ENCODE peak calls at places on chromosomes 16 and 17, in nine cellular contexts. N is CD8-positive, alpha-beta T cell; I is astrocyte; L is hepatocyte; K is HCT116; F is BJ; G is foreskin keratinocyte; O is Calu3; C is dorsolateral prefrontal cortex. B is an unnamed sample.

GRCh38 chr17:71760062-71760720 is 360.6 kb upstream of the SOX9 start:
- DNase-seq in N (no peak), I (peak), L (no peak), K (no peak), F (no peak), G (peak), O (no peak), C (no peak), B (peak)

GRCh38 chr17:8803531-8804416 is 4.6 kb upstream of the MFSD6L start:
- DNase-seq in N (no peak), I (no peak), L (no peak), K (no peak), F (no peak), G (no peak), O (no peak), C (no peak), B (no peak)

GRCh38 chr16:64225036-64225435 is 896.8 kb downstream of the CDH11 start:
- DNase-seq in N (no peak), I (no peak), L (no peak), K (no peak), F (no peak), G (no peak), O (no peak), C (no peak), B (no peak)

GRCh38 chr17:13462161-13462560 is 139.6 kb downstream of the HS3ST3A1 start:
- DNase-seq in N (no peak), I (peak), L (no peak), K (no peak), F (peak), G (no peak), O (no peak), C (no peak), B (peak)

GRCh38 chr16:82924075-82924854 is 297.5 kb downstream of the CDH13 start:
- DNase-seq in N (no peak), I (no peak), L (no peak), K (no peak), F (no peak), G (no peak), O (no peak), C (no peak), B (peak)

GRCh38 chr17:34519286-34519685 is 60.1 kb upstream of the TMEM132E start:
- DNase-seq in N (no peak), I (no peak), L (no peak), K (no peak), F (no peak), G (no peak), O (peak), C (no peak), B (no peak)

GRCh38 chr17:65712383-65713267 is 151.2 kb upstream of the AXIN2 start:
- DNase-seq in N (no peak), I (no peak), L (no peak), K (no peak), F (no peak), G (no peak), O (no peak), C (no peak), B (no peak)

GRCh38 chr16:85751665-85752501 is 987 bp upstream of the C16orf74 start:
- DNase-seq in N (no peak), I (no peak), L (no peak), K (no peak), F (no peak), G (peak), O (no peak), C (no peak), B (peak)

GRCh38 chr17:46106966-46107644 is 86.1 kb downstream of the KANSL1 start:
- DNase-seq in N (no peak), I (no peak), L (no peak), K (no peak), F (no peak), G (no peak), O (no peak), C (no peak), B (no peak)

GRCh38 chr17:81563861-81564586 is 11.9 kb upstream of the FAAP100 start:
- DNase-seq in N (no peak), I (peak), L (no peak), K (no peak), F (no peak), G (no peak), O (no peak), C (no peak), B (peak)

GRCh38 chr17:35095741-35096140 is 23.9 kb downstream of the RAD51D start:
- DNase-seq in N (no peak), I (no peak), L (no peak), K (no peak), F (no peak), G (no peak), O (no peak), C (no peak), B (no peak)

GRCh38 chr17:4583796-4584124 is 569 bp upstream of the SMTNL2 start:
- DNase-seq in N (no peak), I (no peak), L (peak), K (peak), F (no peak), G (no peak), O (no peak), C (no peak), B (no peak)

GRCh38 chr16:77299395-77299794 is 100.2 kb downstream of the SYCE1L start:
- DNase-seq in N (no peak), I (no peak), L (no peak), K (no peak), F (no peak), G (no peak), O (no peak), C (no peak), B (no peak)

GRCh38 chr17:34382586-34383224 is 19.7 kb upstream of the CCL1 start:
- DNase-seq in N (no peak), I (no peak), L (no peak), K (no peak), F (no peak), G (no peak), O (no peak), C (no peak), B (peak)

GRCh38 chr16:87955302-87956168 is 4.3 kb downstream of the BANP start:
- DNase-seq in N (no peak), I (peak), L (no peak), K (no peak), F (no peak), G (no peak), O (no peak), C (no peak), B (peak)

GRCh38 chr17:50479522-50480141 is 972 bp downstream of the RSAD1 start:
- DNase-seq in N (peak), I (peak), L (peak), K (peak), F (no peak), G (no peak), O (peak), C (peak), B (peak)

GRCh38 chr17:81867123-81867951 is 3.8 kb downstream of the ARHGDIA start:
- DNase-seq in N (peak), I (no peak), L (peak), K (no peak), F (no peak), G (no peak), O (peak), C (no peak), B (peak)

GRCh38 chr16:62089715-62090114 is 53.5 kb upstream of the CDH8 start:
- DNase-seq in N (no peak), I (no peak), L (no peak), K (no peak), F (no peak), G (no peak), O (no peak), C (no peak), B (no peak)

GRCh38 chr17:13538841-13539411 is 62.8 kb downstream of the HS3ST3A1 start:
- DNase-seq in N (no peak), I (peak), L (no peak), K (no peak), F (no peak), G (no peak), O (no peak), C (no peak), B (no peak)

GRCh38 chr17:40326014-40326831 is 17.2 kb downstream of the RARA start:
- DNase-seq in N (peak), I (no peak), L (no peak), K (no peak), F (no peak), G (no peak), O (no peak), C (no peak), B (no peak)

GRCh38 chr17:13827118-13827517 is 225.4 kb upstream of the HS3ST3A1 start:
- DNase-seq in N (no peak), I (no peak), L (no peak), K (no peak), F (no peak), G (no peak), O (no peak), C (no peak), B (no peak)

GRCh38 chr17:65753348-65753747 is 191.9 kb upstream of the AXIN2 start:
- DNase-seq in N (no peak), I (no peak), L (no peak), K (no peak), F (no peak), G (no peak), O (no peak), C (no peak), B (peak)

GRCh38 chr16:85169333-85170065 is 57.2 kb upstream of the CIBAR2 start:
- DNase-seq in N (no peak), I (peak), L (no peak), K (no peak), F (no peak), G (no peak), O (no peak), C (no peak), B (peak)

GRCh38 chr17:79658811-79659207 is 48.0 kb upstream of the RBFOX3 start:
- DNase-seq in N (peak), I (peak), L (peak), K (peak), F (no peak), G (no peak), O (peak), C (no peak), B (peak)

GRCh38 chr17:48929812-48930165 is 14.9 kb downstream of the SNF8 start:
- DNase-seq in N (no peak), I (no peak), L (no peak), K (no peak), F (no peak), G (no peak), O (no peak), C (no peak), B (no peak)

GRCh38 chr16:123971-124370 is 14.5 kb downstream of the NPRL3 start:
- DNase-seq in N (no peak), I (no peak), L (no peak), K (no peak), F (no peak), G (no peak), O (no peak), C (no peak), B (no peak)

GRCh38 chr16:63938661-63939060 is 1183.2 kb downstream of the CDH11 start:
- DNase-seq in N (no peak), I (peak), L (no peak), K (no peak), F (no peak), G (no peak), O (no peak), C (no peak), B (no peak)

GRCh38 chr17:40519089-40519775 is 17.8 kb upstream of the TNS4 start:
- DNase-seq in N (no peak), I (no peak), L (no peak), K (no peak), F (no peak), G (no peak), O (no peak), C (no peak), B (no peak)

GRCh38 chr16:66131156-66131807 is 235.2 kb upstream of the CDH5 start:
- DNase-seq in N (no peak), I (peak), L (no peak), K (no peak), F (no peak), G (no peak), O (no peak), C (no peak), B (no peak)

GRCh38 chr17:62618647-62619412 is 8.6 kb upstream of the MRC2 start:
- DNase-seq in N (no peak), I (no peak), L (no peak), K (no peak), F (no peak), G (no peak), O (no peak), C (no peak), B (no peak)

GRCh38 chr17:549197-550040 is 165.2 kb downstream of the VPS53 start:
- DNase-seq in N (no peak), I (peak), L (peak), K (no peak), F (peak), G (no peak), O (no peak), C (no peak), B (peak)

GRCh38 chr16:11016993-11017392 is 72.6 kb downstream of the CLEC16A start:
- DNase-seq in N (peak), I (peak), L (peak), K (peak), F (no peak), G (peak), O (peak), C (no peak), B (peak)

GRCh38 chr17:17844500-17844899 is 7.7 kb upstream of the SREBF1 start:
- DNase-seq in N (no peak), I (no peak), L (no peak), K (no peak), F (no peak), G (no peak), O (no peak), C (peak), B (no peak)

GRCh38 chr17:41977991-41978390 is 11.4 kb downstream of the CNP start:
- DNase-seq in N (no peak), I (no peak), L (no peak), K (no peak), F (no peak), G (no peak), O (peak), C (peak), B (no peak)

GRCh38 chr17:79905832-79906231 is 66.6 kb upstream of the CBX4 start:
- DNase-seq in N (no peak), I (no peak), L (peak), K (peak), F (no peak), G (no peak), O (peak), C (no peak), B (no peak)

GRCh38 chr16:4200000-4200780 is 41.7 kb downstream of the SRL start:
- DNase-seq in N (no peak), I (peak), L (peak), K (peak), F (peak), G (no peak), O (peak), C (peak), B (peak)

GRCh38 chr17:46157443-46158107 is 35.7 kb downstream of the KANSL1 start:
- DNase-seq in N (no peak), I (peak), L (no peak), K (no peak), F (no peak), G (no peak), O (no peak), C (no peak), B (no peak)

GRCh38 chr16:70254095-70254964 is 2.6 kb upstream of the EXOSC6 start:
- DNase-seq in N (no peak), I (no peak), L (no peak), K (no peak), F (no peak), G (no peak), O (no peak), C (no peak), B (peak)
- TF ChIP-seq CTCF in N (peak), I (no peak), L (no peak), K (no peak), F (no peak), G (no peak), O (no peak), C (no peak), B (no peak)

GRCh38 chr17:74008196-74008595 is 195.3 kb upstream of the RPL38 start:
- DNase-seq in N (no peak), I (no peak), L (peak), K (peak), F (no peak), G (no peak), O (peak), C (no peak), B (no peak)
- TF ChIP-seq CTCF in N (no peak), I (no peak), L (peak), K (peak), F (no peak), G (no peak), O (no peak), C (peak), B (no peak)

GRCh38 chr16:15776572-15776971 is 80.3 kb downstream of the MYH11 start:
- DNase-seq in N (no peak), I (no peak), L (no peak), K (no peak), F (no peak), G (no peak), O (no peak), C (no peak), B (no peak)

GRCh38 chr16:15778999-15779614 is 77.7 kb downstream of the MYH11 start:
- DNase-seq in N (no peak), I (no peak), L (no peak), K (no peak), F (no peak), G (no peak), O (no peak), C (no peak), B (no peak)

GRCh38 chr16:15775663-15776304 is 81.0 kb downstream of the MYH11 start:
- DNase-seq in N (no peak), I (no peak), L (no peak), K (no peak), F (no peak), G (no peak), O (no peak), C (no peak), B (peak)

GRCh38 chr16:15778204-15778743 is 78.6 kb downstream of the MYH11 start:
- DNase-seq in N (no peak), I (no peak), L (no peak), K (no peak), F (no peak), G (no peak), O (no peak), C (no peak), B (no peak)

GRCh38 chr16:15777533-15778203 is 79.2 kb downstream of the MYH11 start:
- DNase-seq in N (no peak), I (peak), L (peak), K (peak), F (no peak), G (no peak), O (peak), C (no peak), B (peak)
- TF ChIP-seq CTCF in N (no peak), I (peak), L (peak), K (peak), F (peak), G (peak), O (peak), C (no peak), B (peak)

GRCh38 chr16:79182618-79183017 is 417.9 kb downstream of the MAF start:
- DNase-seq in N (no peak), I (peak), L (no peak), K (no peak), F (peak), G (peak), O (no peak), C (no peak), B (no peak)
- TF ChIP-seq CTCF in N (no peak), I (no peak), L (no peak), K (no peak), F (no peak), G (no peak), O (no peak), C (no peak), B (no peak)

GRCh38 chr16:49440156-49441065 is 66.8 kb downstream of the C16orf78 start:
- DNase-seq in N (no peak), I (no peak), L (no peak), K (no peak), F (no peak), G (no peak), O (no peak), C (peak), B (no peak)
- TF ChIP-seq CTCF in N (no peak), I (no peak), L (no peak), K (no peak), F (no peak), G (no peak), O (no peak), C (no peak), B (no peak)

GRCh38 chr16:83979456-83979855 is 11.4 kb downstream of the NECAB2 start:
- DNase-seq in N (no peak), I (no peak), L (no peak), K (no peak), F (no peak), G (no peak), O (no peak), C (no peak), B (no peak)

GRCh38 chr16:83983491-83983890 is 15.4 kb downstream of the NECAB2 start:
- DNase-seq in N (no peak), I (peak), L (no peak), K (no peak), F (no peak), G (no peak), O (no peak), C (no peak), B (no peak)

GRCh38 chr16:83978401-83978904 is 10.4 kb downstream of the NECAB2 start:
- DNase-seq in N (no peak), I (no peak), L (no peak), K (no peak), F (no peak), G (no peak), O (no peak), C (no peak), B (no peak)

GRCh38 chr16:83981799-83982198 is 13.8 kb downstream of the NECAB2 start:
- DNase-seq in N (no peak), I (no peak), L (no peak), K (no peak), F (no peak), G (no peak), O (no peak), C (no peak), B (no peak)

DNA sequence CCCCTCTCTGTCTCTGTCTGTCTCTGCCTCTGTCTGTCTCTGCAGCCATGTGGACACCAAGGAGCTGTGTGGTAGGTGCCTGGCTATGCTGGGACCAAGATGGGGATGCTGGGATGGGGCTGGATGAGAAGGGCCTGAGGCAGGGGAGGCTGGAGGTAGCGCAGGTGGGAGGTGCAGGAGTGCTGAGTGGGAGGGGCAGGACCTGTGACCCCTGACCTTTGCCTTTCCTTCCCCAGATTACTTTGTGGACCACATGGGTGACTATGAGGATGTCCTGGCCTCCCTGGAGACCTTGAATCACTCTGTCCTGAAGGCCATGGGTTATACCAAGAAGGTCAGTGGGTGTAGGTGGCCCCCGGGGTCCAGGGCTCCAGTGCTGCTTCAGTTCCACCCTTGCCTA is 12.8 kb downstream of the NECAB2 start:
- DNase-seq in N (no peak), I (no peak), L (no peak), K (no peak), F (no peak), G (no peak), O (no peak), C (no peak), B (no peak)
- TF ChIP-seq CTCF in N (no peak), I (no peak), L (no peak), K (no peak), F (no peak), G (no peak), O (no peak), C (no peak), B (no peak)

DNA sequence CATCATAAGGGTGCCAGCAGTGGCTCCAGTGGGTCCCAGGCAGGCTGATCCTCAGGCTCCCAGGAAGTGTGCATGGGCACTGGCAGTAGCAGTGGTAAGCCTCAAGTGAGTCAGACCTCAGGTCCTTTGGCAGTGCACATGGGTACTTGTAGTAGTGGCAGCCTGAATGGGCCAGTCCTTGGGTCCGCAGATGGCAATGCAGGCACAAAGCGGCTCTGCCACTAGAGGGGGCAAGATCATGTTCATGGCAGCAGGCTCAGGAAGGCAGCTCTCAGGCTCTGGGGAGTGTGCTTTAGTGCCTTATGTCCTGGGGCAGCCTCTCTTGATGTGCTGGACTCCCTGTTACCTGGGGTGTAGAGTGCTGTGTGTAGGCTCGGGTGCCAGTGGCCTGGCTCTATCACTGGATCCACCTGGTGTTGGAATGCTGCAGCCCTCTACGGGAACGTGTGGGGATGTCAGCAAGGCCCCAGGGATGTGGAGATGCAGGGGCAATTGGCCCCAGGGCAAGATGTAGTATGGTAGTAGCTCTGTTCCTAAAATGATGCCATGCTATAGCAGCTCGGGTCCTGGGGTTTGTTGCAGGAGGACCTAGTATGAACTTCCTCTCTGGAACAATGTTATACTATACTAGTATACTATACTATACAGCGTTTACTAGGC is 11.0 kb downstream of the ACSM3 start:
- DNase-seq in N (peak), I (peak), L (peak), K (peak), F (no peak), G (no peak), O (peak), C (no peak), B (peak)
- TF ChIP-seq CTCF in N (peak), I (peak), L (peak), K (peak), F (peak), G (peak), O (peak), C (no peak), B (peak)